ENCODE peak calls at places on chromosome 1, in eight cellular contexts. J is ELR; L is CD4-positive, alpha-beta memory T cell; W is activated naive CD4-positive, alpha-beta T cell treated with anti-CD3 and anti-CD28 coated beads, Interleukin-2, amount 50 U/mL, for 16 hours; T is cardiac muscle cell; B is IMR-90; V is activated T-cell treated with anti-CD3 and anti-CD28 coated beads for 1 hour; E is GM04503. U is an unnamed sample.

GRCh38 chr1:183577897-183578470 is 12.3 kb downstream of the NCF2 start:
- DNase-seq in J (no peak), L (no peak), W (no peak), T (no peak), B (no peak), V (no peak), E (no peak), U (no peak)

GRCh38 chr1:25818569-25818968 is 1.2 kb upstream of the MTFR1L start:
- DNase-seq in J (no peak), L (no peak), W (no peak), T (no peak), B (no peak), V (no peak), E (no peak), U (no peak)

GRCh38 chr1:60621524-60621923 is 460.8 kb upstream of the NFIA start:
- DNase-seq in J (no peak), L (no peak), W (no peak), T (peak; percentile 77), B (no peak), V (no peak), E (no peak), U (no peak)

GRCh38 chr1:155966750-155967149 is 11.6 kb downstream of the ARHGEF2 start:
- DNase-seq in J (no peak), L (no peak), W (no peak), T (no peak), B (no peak), V (no peak), E (no peak), U (no peak)

GRCh38 chr1:150066838-150067183 is 765 bp upstream of the VPS45 start:
- DNase-seq in J (no peak), L (peak; percentile 47), W (peak; percentile 43), T (no peak), B (no peak), V (peak; percentile 6), E (no peak), U (peak; percentile 74)

GRCh38 chr1:204520834-204521709 is 4.9 kb downstream of the MDM4 start:
- DNase-seq in J (peak; percentile 68), L (peak; percentile 88), W (peak; percentile 47), T (peak; percentile 39), B (peak; percentile 90), V (peak; percentile 36), E (peak; percentile 3), U (peak; percentile 98)

GRCh38 chr1:8903410-8903809 is 24.9 kb upstream of the ENO1 start:
- DNase-seq in J (peak; percentile 46), L (no peak), W (no peak), T (no peak), B (no peak), V (no peak), E (no peak), U (no peak)

GRCh38 chr1:86779308-86780191 is 75.2 kb downstream of the SH3GLB1 start:
- DNase-seq in J (peak; percentile 38), L (no peak), W (no peak), T (peak; percentile 78), B (peak; percentile 92), V (no peak), E (no peak), U (no peak)

GRCh38 chr1:204623894-204624361 is 61.6 kb downstream of the LRRN2 start:
- DNase-seq in J (peak; percentile 48), L (no peak), W (no peak), T (no peak), B (no peak), V (no peak), E (no peak), U (peak; percentile 59)

GRCh38 chr1:153800516-153800915 is 25.3 kb downstream of the SLC27A3 start:
- DNase-seq in J (no peak), L (no peak), W (no peak), T (no peak), B (no peak), V (no peak), E (no peak), U (no peak)

GRCh38 chr1:167935252-167936067 is 1.0 kb upstream of the DCAF6 start:
- DNase-seq in J (peak; percentile 58), L (peak; percentile 56), W (peak; percentile 25), T (peak; percentile 49), B (peak; percentile 36), V (peak; percentile 11), E (peak; percentile 14), U (peak; percentile 76)

GRCh38 chr1:101262601-101263348 is 26.0 kb downstream of the S1PR1 start:
- DNase-seq in J (no peak), L (peak; percentile 57), W (no peak), T (peak; percentile 37), B (no peak), V (no peak), E (no peak), U (no peak)

GRCh38 chr1:33502726-33503125 is 30.3 kb downstream of the ZSCAN20 start:
- DNase-seq in J (peak; percentile 56), L (no peak), W (no peak), T (peak; percentile 20), B (peak; percentile 49), V (no peak), E (no peak), U (no peak)

GRCh38 chr1:48693674-48694347 is 82.9 kb downstream of the BEND5 start:
- DNase-seq in J (no peak), L (no peak), W (no peak), T (no peak), B (no peak), V (no peak), E (no peak), U (no peak)

GRCh38 chr1:229891227-229891626 is 175.8 kb upstream of the GALNT2 start:
- DNase-seq in J (no peak), L (no peak), W (no peak), T (no peak), B (no peak), V (no peak), E (no peak), U (no peak)

GRCh38 chr1:204463125-204464060 is 31.2 kb downstream of the PIK3C2B start:
- DNase-seq in J (no peak), L (no peak), W (no peak), T (peak; percentile 67), B (no peak), V (no peak), E (no peak), U (no peak)

GRCh38 chr1:10686404-10687040 is 109.9 kb downstream of the CASZ1 start:
- DNase-seq in J (no peak), L (no peak), W (no peak), T (no peak), B (no peak), V (no peak), E (no peak), U (no peak)

GRCh38 chr1:6588893-6589481 is 9.2 kb downstream of the ZBTB48 start:
- DNase-seq in J (no peak), L (no peak), W (no peak), T (no peak), B (no peak), V (no peak), E (no peak), U (no peak)

GRCh38 chr1:42178249-42178648 is 13.7 kb upstream of the GUCA2A start:
- DNase-seq in J (no peak), L (no peak), W (no peak), T (peak; percentile 44), B (peak; percentile 17), V (no peak), E (no peak), U (no peak)

GRCh38 chr1:173269490-173270230 is 62.5 kb upstream of the TNFSF4 start:
- DNase-seq in J (peak; percentile 96), L (no peak), W (no peak), T (peak; percentile 93), B (peak; percentile 89), V (no peak), E (peak; percentile 68), U (no peak)